ENCODE peak calls at places on chromosomes 12 and 14, in ten cellular contexts. F is A172; S is GM03348; J is H4; B is iris pigment epithelial cell; I is activated naive CD8-positive, alpha-beta T cell treated with anti-CD3 and anti-CD28 coated beads, Interleukin-2, amount 50 U/mL, for 16 hours; O is CD4-positive, CD25-positive, alpha-beta regulatory T cell; P is activated B cell treated with CpG ODN at 0.5 μM for 24 hours; U is CD8-positive, alpha-beta T cell; V is neural progenitor cell. A is an unnamed sample.

GRCh38 chr12:53267309-53268008 is 640 bp upstream of the ESPL1 start:
- DNase-seq in F (no peak), S (no peak), J (no peak), B (no peak), I (no peak), O (no peak), P (no peak), U (peak), V (no peak), A (no peak)

GRCh38 chr14:32075636-32076277 is 1.3 kb upstream of the ARHGAP5 start:
- DNase-seq in F (peak), S (peak), J (peak), B (peak), I (peak), O (no peak), P (no peak), U (no peak), V (peak), A (peak)

GRCh38 chr14:90235179-90235976 is 21.0 kb upstream of the PSMC1 start:
- DNase-seq in F (peak), S (peak), J (peak), B (peak), I (peak), O (peak), P (peak), U (peak), V (peak), A (peak)

GRCh38 chr12:107654866-107655265 is 30.7 kb upstream of the PWP1 start:
- DNase-seq in F (no peak), S (no peak), J (no peak), B (no peak), I (no peak), O (no peak), P (no peak), U (no peak), V (no peak), A (no peak)

GRCh38 chr12:71888521-71888920 is 49.0 kb downstream of the TBC1D15 start:
- DNase-seq in F (no peak), S (no peak), J (no peak), B (peak), I (no peak), O (no peak), P (no peak), U (no peak), V (no peak), A (no peak)

GRCh38 chr12:55713721-55714120 is 2.1 kb upstream of the BLOC1S1 start:
- DNase-seq in F (no peak), S (peak), J (no peak), B (peak), I (no peak), O (no peak), P (no peak), U (no peak), V (no peak), A (no peak)

GRCh38 chr14:53147893-53148292 is 5.2 kb downstream of the DDHD1 start:
- DNase-seq in F (no peak), S (no peak), J (no peak), B (no peak), I (no peak), O (no peak), P (no peak), U (no peak), V (no peak), A (no peak)

GRCh38 chr12:19227190-19227879 is 97.8 kb downstream of the PLEKHA5 start:
- DNase-seq in F (no peak), S (no peak), J (no peak), B (no peak), I (no peak), O (no peak), P (no peak), U (no peak), V (peak), A (no peak)

GRCh38 chr12:14810167-14810952 is 3.6 kb downstream of the SMCO3 start:
- DNase-seq in F (no peak), S (no peak), J (no peak), B (no peak), I (no peak), O (peak), P (no peak), U (no peak), V (no peak), A (no peak)

GRCh38 chr12:28963554-28963953 is 185.5 kb upstream of the FAR2 start:
- DNase-seq in F (peak), S (peak), J (peak), B (peak), I (no peak), O (peak), P (no peak), U (no peak), V (peak), A (no peak)